ENCODE peak calls at places on chromosomes 2 and 18, in six cellular contexts. F is psoas muscle, D is PC-9, E is tibial artery, Z is uterus, R is IMR-90. Q is an unnamed sample. For H3K4me1, the result is how much of the 10 kb centered on the place peaks cover.

GRCh38 chr2:85799215-85799956 is 45.6 kb downstream of the ATOH8 start:
- DNase-seq in R (no peak), E (peak), D (peak), F (no peak), Z (no peak), Q (no peak)

GRCh38 chr2:218282173-218282991 is 9.9 kb downstream of the TMBIM1 start:
- DNase-seq in D (peak), R (peak), F (peak), Z (no peak), E (peak), Q (peak)

GRCh38 chr2:183759033-183759432 is 634.8 kb downstream of the NUP35 start:
- DNase-seq in D (no peak), R (no peak), Z (no peak), F (no peak), E (no peak), Q (no peak)

GRCh38 chr2:19746611-19747309 is 155.0 kb downstream of the TTC32 start:
- DNase-seq in F (no peak), D (peak), R (peak), E (no peak), Z (no peak), Q (peak)

GRCh38 chr2:99404800-99405669 is 67.8 kb downstream of the EIF5B start:
- DNase-seq in R (no peak), Z (no peak), F (no peak), D (no peak), E (no peak), Q (no peak)

GRCh38 chr18:13139885-13140450 is 78.6 kb upstream of the LDLRAD4 start:
- DNase-seq in F (no peak), E (no peak), D (no peak), Z (no peak), R (no peak), Q (no peak)

GRCh38 chr18:58158008-58158407 is 114.0 kb downstream of the NEDD4L start:
- DNase-seq in E (no peak), D (no peak), R (peak), F (no peak), Z (no peak), Q (no peak)

GRCh38 chr18:44693030-44693784 is 12.5 kb downstream of the SETBP1 start:
- DNase-seq in F (no peak), Z (no peak), D (no peak), E (no peak), R (no peak), Q (no peak)

GRCh38 chr2:15708865-15709820 is 117.5 kb downstream of the DDX1 start:
- DNase-seq in Z (no peak), F (no peak), E (no peak), D (no peak), R (no peak), Q (no peak)

GRCh38 chr2:223643310-223643709 is 41.1 kb upstream of the SCG2 start:
- DNase-seq in D (no peak), E (no peak), R (peak), Z (no peak), F (no peak), Q (no peak)

GRCh38 chr2:20660506-20660905 is 6.4 kb upstream of the GDF7 start:
- DNase-seq in D (no peak), F (no peak), R (no peak), E (no peak), Z (no peak), Q (no peak)

GRCh38 chr18:21853972-21854563 is 113.5 kb downstream of the MIB1 start:
- DNase-seq in D (no peak), E (no peak), F (no peak), R (no peak), Z (no peak), Q (no peak)

GRCh38 chr2:148279216-148279615 is 258.3 kb downstream of the MBD5 start:
- DNase-seq in F (no peak), Z (no peak), D (no peak), R (no peak), E (no peak), Q (no peak)

GRCh38 chr2:181376442-181376841 is 80.7 kb upstream of the ITGA4 start:
- DNase-seq in D (no peak), F (no peak), E (no peak), R (no peak), Z (no peak), Q (no peak)

GRCh38 chr2:17065536-17065935 is 399.9 kb upstream of the CYRIA start:
- DNase-seq in R (no peak), E (no peak), Z (no peak), F (no peak), D (no peak), Q (no peak)

GRCh38 chr2:76599732-76600368 is 889.1 kb upstream of the GCFC2 start:
- DNase-seq in Z (no peak), F (peak), D (peak), R (peak), E (no peak), Q (no peak)

GRCh38 chr2:173613386-173613785 is 258.7 kb downstream of the CDCA7 start:
- DNase-seq in D (no peak), F (no peak), R (no peak), E (no peak), Z (no peak), Q (no peak)

GRCh38 chr2:188022389-188022788 is 269.3 kb upstream of the GULP1 start:
- DNase-seq in R (no peak), D (no peak), Z (no peak), E (no peak), F (no peak), Q (no peak)

GRCh38 chr2:188013767-188014166 is 277.9 kb upstream of the GULP1 start:
- DNase-seq in Z (no peak), R (no peak), D (no peak), F (no peak), E (no peak), Q (no peak)

DNA sequence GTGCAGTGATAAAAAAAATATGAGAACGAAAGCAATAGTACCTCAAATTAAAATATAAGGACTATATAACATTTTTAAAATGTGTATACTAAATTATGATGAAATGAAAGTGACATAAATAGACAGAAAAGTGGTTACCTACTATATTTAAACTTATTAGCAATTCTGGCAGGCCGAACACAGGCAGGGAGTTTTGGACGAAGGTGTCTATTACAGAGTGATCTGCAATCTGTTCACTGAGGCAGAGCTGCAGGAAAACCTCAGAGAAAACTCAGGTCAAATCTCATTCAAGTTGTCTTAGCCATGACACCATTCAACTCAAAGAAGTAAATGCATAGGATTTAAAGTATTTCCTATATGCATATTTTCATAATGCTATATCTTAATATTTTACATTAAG is 274.8 kb upstream of the GULP1 start:
- DNase-seq in R (no peak), D (no peak), E (no peak), F (no peak), Z (no peak), Q (no peak)
- H3K4me3 ChIP-seq in R (no peak), D (no peak), E (no peak), F (no peak), Z (no peak), Q (no peak)

GRCh38 chr2:41394541-41394940 is 653.3 kb upstream of the PKDCC start:
- DNase-seq in D (no peak), R (no peak), F (no peak), E (no peak), Z (no peak), Q (no peak)

GRCh38 chr2:41395692-41396091 is 652.1 kb upstream of the PKDCC start:
- DNase-seq in D (no peak), E (no peak), Z (no peak), F (no peak), R (no peak), Q (no peak)

GRCh38 chr2:41405429-41405828 is 642.4 kb upstream of the PKDCC start:
- DNase-seq in R (no peak), F (no peak), D (no peak), E (no peak), Z (no peak), Q (no peak)

GRCh38 chr2:41400057-41400665 is 647.7 kb upstream of the PKDCC start:
- DNase-seq in Z (no peak), E (no peak), D (no peak), R (no peak), F (no peak), Q (no peak)
- TF ChIP-seq CTCF in Z (no peak), E (no peak), D (peak), R (peak), F (no peak), Q (no peak)

GRCh38 chr18:47772374-47773248 is 157.8 kb downstream of the SMAD2 start:
- DNase-seq in F (peak), E (no peak), R (peak), D (peak), Z (no peak), Q (no peak)

GRCh38 chr18:47771922-47772321 is 158.5 kb downstream of the SMAD2 start:
- DNase-seq in D (no peak), Z (no peak), R (no peak), F (no peak), E (no peak), Q (no peak)

GRCh38 chr18:47767699-47768098 is 162.8 kb downstream of the SMAD2 start:
- DNase-seq in Z (no peak), F (no peak), E (no peak), R (no peak), D (no peak), Q (no peak)
- H3K4me1 ChIP-seq in Z (under half), F (under half), E (under half), R (under half), D (under half), Q (under half)

DNA sequence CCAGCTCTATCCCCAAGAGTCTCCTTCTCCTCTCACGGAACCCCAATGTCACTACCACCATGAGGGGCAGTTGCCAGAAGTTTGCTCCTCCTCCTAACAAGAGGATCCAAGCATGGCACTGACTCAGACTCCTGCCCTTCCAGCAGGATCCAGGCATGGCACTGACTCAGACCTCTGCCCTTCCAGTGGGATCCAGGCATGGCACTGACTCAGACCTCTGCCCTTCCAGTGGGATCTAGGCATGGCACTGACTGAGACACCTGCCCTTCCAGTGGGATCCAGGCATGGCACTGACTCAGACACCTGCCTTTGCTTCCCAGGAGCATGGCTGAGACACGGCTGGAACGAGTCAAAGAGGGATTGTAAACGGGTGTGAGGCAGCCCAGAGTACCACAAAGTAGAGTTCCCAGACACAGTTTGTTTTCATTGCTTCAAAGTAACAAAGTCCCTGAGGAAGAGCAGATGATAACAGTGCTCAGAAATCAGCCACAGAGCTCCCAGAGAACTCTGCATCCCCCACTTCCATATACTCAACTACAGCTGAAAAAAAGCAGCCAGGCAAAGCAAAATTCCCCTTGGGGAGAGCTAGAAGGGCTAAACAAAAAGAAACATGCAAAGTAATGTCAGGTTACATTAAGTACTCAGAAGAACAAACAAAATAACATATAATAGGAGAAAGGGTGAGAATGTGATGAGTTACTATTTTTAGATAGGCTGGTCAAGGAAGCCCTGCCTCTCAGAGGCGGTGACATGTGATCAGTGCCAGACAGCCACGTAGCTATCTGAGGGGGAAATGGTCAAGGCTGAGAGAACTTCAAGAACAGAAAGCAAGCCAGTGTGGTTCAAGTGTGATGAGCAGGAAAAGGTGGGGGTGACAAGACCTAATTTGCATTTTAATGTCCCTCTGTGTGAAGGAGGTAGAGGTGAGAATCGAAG is 3.0 kb downstream of the BUB1 start:
- DNase-seq in R (peak), E (no peak), F (peak), D (no peak), Z (no peak), Q (no peak)
- H3K4me3 ChIP-seq in R (no peak), E (no peak), F (no peak), D (no peak), Z (no peak), Q (no peak)

Q was measured in ascending aorta.